ENCODE peak calls at places on chromosome 14, in eight cellular contexts. B, N, R, E, A, F, O and K are unnamed samples.

GRCh38 chr14:85764809-85765208 is 234.9 kb downstream of the FLRT2 start:
- DNase-seq in O (no peak), N (no peak), B (no peak), R (no peak), F (no peak), A (no peak), E (no peak), K (peak)

GRCh38 chr14:55473786-55474185 is 33.4 kb upstream of the TBPL2 start:
- DNase-seq in E (no peak), R (no peak), O (no peak), F (no peak), N (no peak), A (no peak), B (no peak), K (no peak)

GRCh38 chr14:61147898-61148549 is 133.1 kb downstream of the TMEM30B start:
- DNase-seq in R (no peak), N (peak), B (no peak), A (no peak), F (no peak), O (peak), E (no peak), K (no peak)

GRCh38 chr14:67583711-67584644 is 16.1 kb downstream of the PIGH start:
- DNase-seq in A (peak), O (peak), B (peak), E (peak), F (peak), N (no peak), R (peak), K (peak)

GRCh38 chr14:105878554-105878953 is 352.2 kb downstream of the TMEM121 start:
- DNase-seq in B (no peak), N (no peak), E (no peak), O (no peak), F (no peak), R (no peak), A (no peak), K (no peak)

GRCh38 chr14:84343637-84344036 is 1186.3 kb upstream of the FLRT2 start:
- DNase-seq in E (no peak), O (no peak), F (no peak), N (no peak), A (no peak), B (no peak), R (no peak), K (no peak)

GRCh38 chr14:91496790-91497189 is 13.3 kb downstream of the PPP4R3A start:
- DNase-seq in B (no peak), E (no peak), F (no peak), R (no peak), O (peak), A (no peak), N (no peak), K (no peak)

GRCh38 chr14:77620222-77620865 is 3.9 kb upstream of the SPTLC2 start:
- DNase-seq in B (no peak), N (no peak), A (no peak), F (no peak), E (no peak), O (no peak), R (no peak), K (no peak)

GRCh38 chr14:71713061-71713850 is 219.0 kb upstream of the RGS6 start:
- DNase-seq in N (no peak), B (no peak), O (no peak), F (no peak), R (no peak), E (no peak), A (no peak), K (no peak)

GRCh38 chr14:86781111-86781510 is 1211.9 kb downstream of the GALC start:
- DNase-seq in B (no peak), E (no peak), A (no peak), R (no peak), N (no peak), O (no peak), F (no peak), K (no peak)

GRCh38 chr14:43005807-43006206 is 1399.1 kb downstream of the LRFN5 start:
- DNase-seq in A (no peak), E (no peak), R (no peak), O (peak), F (no peak), N (no peak), B (no peak), K (no peak)

GRCh38 chr14:57066887-57067513 is 201.7 kb downstream of the EXOC5 start:
- DNase-seq in N (no peak), A (peak), R (peak), F (peak), O (peak), E (peak), B (peak), K (peak)

GRCh38 chr14:105165761-105166485 is 2.7 kb downstream of the JAG2 start:
- DNase-seq in R (no peak), E (no peak), O (no peak), N (peak), B (no peak), F (no peak), A (no peak), K (peak)

GRCh38 chr14:68384881-68385280 is 408.0 kb downstream of the ZFP36L1 start:
- DNase-seq in O (no peak), E (no peak), R (no peak), N (no peak), F (no peak), A (no peak), B (no peak), K (no peak)

GRCh38 chr14:36976571-36977023 is 195.8 kb downstream of the SLC25A21 start:
- DNase-seq in A (no peak), F (no peak), E (no peak), O (no peak), R (peak), B (no peak), N (no peak), K (peak)

GRCh38 chr14:100605706-100606686 is 18.8 kb upstream of the BEGAIN start:
- DNase-seq in O (no peak), R (no peak), E (no peak), F (no peak), A (no peak), N (peak), B (no peak), K (no peak)

GRCh38 chr14:38964630-38965029 is 138.4 kb downstream of the SEC23A start:
- DNase-seq in B (no peak), F (no peak), A (no peak), N (no peak), E (no peak), O (no peak), R (no peak), K (no peak)

GRCh38 chr14:93103392-93104080 is 12.2 kb downstream of the ITPK1 start:
- DNase-seq in O (no peak), A (no peak), R (peak), F (peak), E (no peak), B (peak), N (no peak), K (no peak)

GRCh38 chr14:72887514-72887913 is 6.4 kb downstream of the DPF3 start:
- DNase-seq in B (no peak), E (no peak), A (no peak), F (no peak), O (peak), R (no peak), N (no peak), K (no peak)